ENCODE peak calls at places on chromosomes 5 and 9, in eight cellular contexts. One of them, this sample, is unnamed.

GRCh38 chr5:104914536-104915070 is 1352.0 kb upstream of the NUDT12 start:
- DNase-seq in sigmoid colon: no peak
- DNase-seq in heart right ventricle: no peak
- DNase-seq in tibial nerve: no peak
- DNase-seq in tibial artery: no peak
- DNase-seq in left ventricle myocardium inferior: no peak
- DNase-seq in DND-41: no peak
- DNase-seq in stomach: no peak
- DNase-seq in this sample: no peak

GRCh38 chr5:54234304-54234938 is 76.0 kb downstream of the ARL15 start:
- DNase-seq in sigmoid colon: no peak
- DNase-seq in heart right ventricle: no peak
- DNase-seq in tibial nerve: no peak
- DNase-seq in tibial artery: no peak
- DNase-seq in left ventricle myocardium inferior: no peak
- DNase-seq in DND-41: no peak
- DNase-seq in stomach: no peak
- DNase-seq in this sample: no peak

GRCh38 chr5:56026863-56027300 is 32.1 kb upstream of the IL6ST start:
- DNase-seq in sigmoid colon: no peak
- DNase-seq in heart right ventricle: no peak
- DNase-seq in tibial nerve: no peak
- DNase-seq in tibial artery: no peak
- DNase-seq in left ventricle myocardium inferior: no peak
- DNase-seq in DND-41: no peak
- DNase-seq in stomach: no peak
- DNase-seq in this sample: no peak

GRCh38 chr5:158119852-158120708 is 261.1 kb upstream of the CLINT1 start:
- DNase-seq in sigmoid colon: no peak
- DNase-seq in heart right ventricle: no peak
- DNase-seq in tibial nerve: no peak
- DNase-seq in tibial artery: no peak
- DNase-seq in left ventricle myocardium inferior: no peak
- DNase-seq in DND-41: peak; percentile 25
- DNase-seq in stomach: no peak
- DNase-seq in this sample: no peak

GRCh38 chr5:34535944-34536628 is 120.0 kb upstream of the RAI14 start:
- DNase-seq in sigmoid colon: no peak
- DNase-seq in heart right ventricle: no peak
- DNase-seq in tibial nerve: no peak
- DNase-seq in tibial artery: no peak
- DNase-seq in left ventricle myocardium inferior: no peak
- DNase-seq in DND-41: no peak
- DNase-seq in stomach: no peak
- DNase-seq in this sample: no peak

GRCh38 chr5:36877667-36878420 is 1.3 kb downstream of the NIPBL start:
- DNase-seq in sigmoid colon: no peak
- DNase-seq in heart right ventricle: no peak
- DNase-seq in tibial nerve: no peak
- DNase-seq in tibial artery: no peak
- DNase-seq in left ventricle myocardium inferior: no peak
- DNase-seq in DND-41: no peak
- DNase-seq in stomach: no peak
- DNase-seq in this sample: no peak

GRCh38 chr9:19408693-19409405 is at the start of gene ACER2:
- DNase-seq in sigmoid colon: peak; percentile 96
- DNase-seq in heart right ventricle: peak; percentile 98
- DNase-seq in tibial nerve: peak; percentile 93
- DNase-seq in tibial artery: peak; percentile 98
- DNase-seq in left ventricle myocardium inferior: peak; percentile 96
- DNase-seq in DND-41: peak; percentile 95
- DNase-seq in stomach: peak; percentile 98
- DNase-seq in this sample: peak; percentile 97

GRCh38 chr9:15087031-15087417 is 176.8 kb upstream of the FREM1 start:
- DNase-seq in sigmoid colon: no peak
- DNase-seq in heart right ventricle: no peak
- DNase-seq in tibial nerve: no peak
- DNase-seq in tibial artery: no peak
- DNase-seq in left ventricle myocardium inferior: no peak
- DNase-seq in DND-41: no peak
- DNase-seq in stomach: no peak
- DNase-seq in this sample: no peak

GRCh38 chr9:125912261-125912660 is 165.1 kb downstream of the PBX3 start:
- DNase-seq in sigmoid colon: no peak
- DNase-seq in heart right ventricle: no peak
- DNase-seq in tibial nerve: no peak
- DNase-seq in tibial artery: no peak
- DNase-seq in left ventricle myocardium inferior: no peak
- DNase-seq in DND-41: no peak
- DNase-seq in stomach: no peak
- DNase-seq in this sample: no peak

GRCh38 chr9:79480639-79481038 is 91.1 kb upstream of the TLE4 start:
- DNase-seq in sigmoid colon: no peak
- DNase-seq in heart right ventricle: no peak
- DNase-seq in tibial nerve: no peak
- DNase-seq in tibial artery: no peak
- DNase-seq in left ventricle myocardium inferior: no peak
- DNase-seq in DND-41: no peak
- DNase-seq in stomach: no peak
- DNase-seq in this sample: no peak

GRCh38 chr5:131221888-131222287 is 42.0 kb upstream of the CDC42SE2 start:
- DNase-seq in sigmoid colon: no peak
- DNase-seq in heart right ventricle: no peak
- DNase-seq in tibial nerve: no peak
- DNase-seq in tibial artery: no peak
- DNase-seq in left ventricle myocardium inferior: no peak
- DNase-seq in DND-41: no peak
- DNase-seq in stomach: no peak
- DNase-seq in this sample: no peak

GRCh38 chr9:69380811-69381210 is 55.8 kb downstream of the ENTREP1 start:
- DNase-seq in sigmoid colon: no peak
- DNase-seq in heart right ventricle: no peak
- DNase-seq in tibial nerve: no peak
- DNase-seq in tibial artery: no peak
- DNase-seq in left ventricle myocardium inferior: no peak
- DNase-seq in DND-41: no peak
- DNase-seq in stomach: no peak
- DNase-seq in this sample: no peak

GRCh38 chr5:132747693-132748440 is 641 bp downstream of the CCNI2 start:
- DNase-seq in sigmoid colon: no peak
- DNase-seq in heart right ventricle: no peak
- DNase-seq in tibial nerve: no peak
- DNase-seq in tibial artery: no peak
- DNase-seq in left ventricle myocardium inferior: no peak
- DNase-seq in DND-41: no peak
- DNase-seq in stomach: peak; percentile 46
- DNase-seq in this sample: no peak

GRCh38 chr5:67021522-67022316 is 174.9 kb downstream of the CD180 start:
- DNase-seq in sigmoid colon: no peak
- DNase-seq in heart right ventricle: no peak
- DNase-seq in tibial nerve: no peak
- DNase-seq in tibial artery: no peak
- DNase-seq in left ventricle myocardium inferior: no peak
- DNase-seq in DND-41: no peak
- DNase-seq in stomach: no peak
- DNase-seq in this sample: no peak

GRCh38 chr5:168086104-168086610 is 205.3 kb upstream of the WWC1 start:
- DNase-seq in sigmoid colon: peak; percentile 80
- DNase-seq in heart right ventricle: no peak
- DNase-seq in tibial nerve: no peak
- DNase-seq in tibial artery: no peak
- DNase-seq in left ventricle myocardium inferior: no peak
- DNase-seq in DND-41: no peak
- DNase-seq in stomach: no peak
- DNase-seq in this sample: no peak

GRCh38 chr5:172418847-172419810 is 35.2 kb downstream of the SH3PXD2B start:
- DNase-seq in sigmoid colon: peak; percentile 89
- DNase-seq in heart right ventricle: no peak
- DNase-seq in tibial nerve: peak; percentile 53
- DNase-seq in tibial artery: no peak
- DNase-seq in left ventricle myocardium inferior: peak; percentile 55
- DNase-seq in DND-41: no peak
- DNase-seq in stomach: no peak
- DNase-seq in this sample: no peak

GRCh38 chr5:173515526-173515925 is 100.9 kb downstream of the BOD1 start:
- DNase-seq in sigmoid colon: no peak
- DNase-seq in heart right ventricle: no peak
- DNase-seq in tibial nerve: no peak
- DNase-seq in tibial artery: no peak
- DNase-seq in left ventricle myocardium inferior: no peak
- DNase-seq in DND-41: no peak
- DNase-seq in stomach: no peak
- DNase-seq in this sample: no peak

GRCh38 chr5:81234299-81234698 is 1.2 kb downstream of the CKMT2 start:
- DNase-seq in sigmoid colon: no peak
- DNase-seq in heart right ventricle: no peak
- DNase-seq in tibial nerve: no peak
- DNase-seq in tibial artery: no peak
- DNase-seq in left ventricle myocardium inferior: no peak
- DNase-seq in DND-41: no peak
- DNase-seq in stomach: no peak
- DNase-seq in this sample: no peak

GRCh38 chr5:81232449-81233079 is 558 bp upstream of the CKMT2 start:
- DNase-seq in sigmoid colon: peak; percentile 82
- DNase-seq in heart right ventricle: peak; percentile 76
- DNase-seq in tibial nerve: no peak
- DNase-seq in tibial artery: peak; percentile 96
- DNase-seq in left ventricle myocardium inferior: peak; percentile 85
- DNase-seq in DND-41: no peak
- DNase-seq in stomach: no peak
- DNase-seq in this sample: no peak

GRCh38 chr5:81234801-81235200 is 1.7 kb downstream of the CKMT2 start:
- DNase-seq in sigmoid colon: no peak
- DNase-seq in heart right ventricle: peak; percentile 39
- DNase-seq in tibial nerve: no peak
- DNase-seq in tibial artery: no peak
- DNase-seq in left ventricle myocardium inferior: peak; percentile 54
- DNase-seq in DND-41: peak; percentile 72
- DNase-seq in stomach: no peak
- DNase-seq in this sample: no peak

GRCh38 chr5:81235287-81236072 is 2.4 kb downstream of the CKMT2 start:
- DNase-seq in sigmoid colon: no peak
- DNase-seq in heart right ventricle: peak; percentile 29
- DNase-seq in tibial nerve: no peak
- DNase-seq in tibial artery: peak; percentile 84
- DNase-seq in left ventricle myocardium inferior: peak; percentile 55
- DNase-seq in DND-41: no peak
- DNase-seq in stomach: no peak
- DNase-seq in this sample: no peak

GRCh38 chr5:81233080-81233634 is at the start of gene CKMT2:
- DNase-seq in sigmoid colon: peak; percentile 86
- DNase-seq in heart right ventricle: peak; percentile 88
- DNase-seq in tibial nerve: peak; percentile 33
- DNase-seq in tibial artery: peak; percentile 94
- DNase-seq in left ventricle myocardium inferior: peak; percentile 91
- DNase-seq in DND-41: no peak
- DNase-seq in stomach: peak; percentile 84
- DNase-seq in this sample: peak; percentile 89
- H3K4me3 ChIP-seq in sigmoid colon: peak within 1 kb of the TSS; percentile 15
- H3K4me3 ChIP-seq in heart right ventricle: peak within 1 kb of the TSS; percentile 44
- H3K4me3 ChIP-seq in tibial nerve: no peak within 1 kb of the TSS
- H3K4me3 ChIP-seq in tibial artery: peak within 1 kb of the TSS; percentile 54
- H3K4me3 ChIP-seq in left ventricle myocardium inferior: peak within 1 kb of the TSS; percentile 70
- H3K4me3 ChIP-seq in DND-41: no peak within 1 kb of the TSS
- H3K4me3 ChIP-seq in stomach: peak within 1 kb of the TSS; percentile 40
- H3K4me3 ChIP-seq in this sample: peak within 1 kb of the TSS; percentile 31

DNA sequence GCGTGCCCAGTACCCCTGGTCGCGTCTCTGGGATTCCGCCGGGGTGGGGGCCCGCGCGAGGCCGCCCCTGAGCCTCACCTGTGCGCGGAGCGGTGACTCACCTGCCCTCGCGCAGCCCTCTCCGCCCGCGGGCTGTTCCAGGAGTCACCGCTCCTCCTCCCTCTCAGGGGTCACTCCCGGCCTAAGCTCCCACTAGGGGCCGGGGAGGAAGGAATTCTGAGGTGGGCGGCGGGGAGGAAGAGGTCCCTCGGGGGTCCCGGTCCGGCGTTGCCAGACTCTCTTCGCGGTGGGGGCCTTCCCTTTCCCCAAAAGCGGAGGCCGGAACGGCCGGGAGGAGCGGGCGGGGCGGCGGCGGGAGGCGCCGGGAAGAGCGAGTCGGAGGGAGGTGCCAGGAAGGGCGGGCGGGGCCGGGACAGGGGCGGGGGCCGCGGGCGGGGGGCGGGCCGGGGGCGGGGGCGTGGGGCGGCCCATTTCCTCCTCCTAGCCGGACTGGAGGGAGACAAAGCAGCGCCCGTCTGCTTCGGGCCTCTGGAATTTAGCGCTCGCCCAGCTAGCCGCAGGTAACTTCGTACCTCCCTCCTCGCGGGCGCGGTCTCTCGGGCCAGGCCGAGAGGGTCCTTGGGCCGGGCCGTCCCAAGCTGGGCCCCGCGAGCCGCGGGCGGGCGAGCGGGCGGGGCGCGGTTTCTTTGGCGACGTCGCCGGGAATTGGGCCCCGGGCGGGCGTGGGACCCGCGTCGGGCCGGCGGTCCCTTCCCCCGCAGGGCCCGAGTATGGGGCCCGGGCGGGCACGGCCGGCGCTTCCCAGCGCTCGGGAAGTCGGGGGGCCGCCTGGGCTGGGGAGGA is at the start of gene CTNNA1:
- DNase-seq in sigmoid colon: peak; percentile 89
- DNase-seq in heart right ventricle: peak; percentile 88
- DNase-seq in tibial nerve: peak; percentile 66
- DNase-seq in tibial artery: peak; percentile 90
- DNase-seq in left ventricle myocardium inferior: peak; percentile 85
- DNase-seq in DND-41: no peak
- DNase-seq in stomach: peak; percentile 82
- DNase-seq in this sample: peak; percentile 91
- TF ChIP-seq CTCF in sigmoid colon: no peak
- TF ChIP-seq CTCF in heart right ventricle: no peak
- TF ChIP-seq CTCF in tibial nerve: no peak
- TF ChIP-seq CTCF in tibial artery: no peak
- TF ChIP-seq CTCF in left ventricle myocardium inferior: no peak
- TF ChIP-seq CTCF in DND-41: no peak
- TF ChIP-seq CTCF in stomach: no peak
- TF ChIP-seq CTCF in this sample: no peak

DNA sequence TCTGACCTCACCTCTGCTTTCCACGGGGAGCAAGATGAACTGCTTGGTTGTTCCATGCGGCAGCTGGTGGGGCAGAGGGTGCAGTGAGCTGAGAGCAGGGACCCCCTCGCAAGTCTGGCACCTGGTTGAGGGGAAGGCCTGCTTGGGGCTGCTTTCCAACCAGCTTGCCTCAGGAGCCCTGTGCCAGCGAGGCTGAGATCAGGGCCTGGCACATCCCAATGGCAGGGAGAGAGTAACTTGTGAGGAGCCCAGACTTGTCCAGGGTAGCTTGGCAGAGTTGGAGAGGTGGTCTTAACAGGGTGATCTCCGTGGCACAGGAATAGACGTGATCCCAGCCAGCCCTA is 68.9 kb downstream of the IQGAP2 start:
- DNase-seq in sigmoid colon: no peak
- DNase-seq in heart right ventricle: no peak
- DNase-seq in tibial nerve: no peak
- DNase-seq in tibial artery: no peak
- DNase-seq in left ventricle myocardium inferior: no peak
- DNase-seq in DND-41: no peak
- DNase-seq in stomach: no peak
- DNase-seq in this sample: no peak
- H3K4me3 ChIP-seq in sigmoid colon: no peak overlapping the region
- H3K4me3 ChIP-seq in heart right ventricle: no peak overlapping the region
- H3K4me3 ChIP-seq in tibial nerve: no peak overlapping the region
- H3K4me3 ChIP-seq in tibial artery: no peak overlapping the region
- H3K4me3 ChIP-seq in left ventricle myocardium inferior: no peak overlapping the region
- H3K4me3 ChIP-seq in DND-41: no peak overlapping the region
- H3K4me3 ChIP-seq in stomach: no peak overlapping the region
- H3K4me3 ChIP-seq in this sample: no peak overlapping the region

GRCh38 chr5:522899-523657 is 1.2 kb downstream of the SLC9A3 start:
- DNase-seq in sigmoid colon: no peak
- DNase-seq in heart right ventricle: no peak
- DNase-seq in tibial nerve: no peak
- DNase-seq in tibial artery: no peak
- DNase-seq in left ventricle myocardium inferior: no peak
- DNase-seq in DND-41: no peak
- DNase-seq in stomach: peak; percentile 38
- DNase-seq in this sample: no peak
- TF ChIP-seq CTCF in sigmoid colon: no peak
- TF ChIP-seq CTCF in heart right ventricle: no peak
- TF ChIP-seq CTCF in tibial nerve: no peak
- TF ChIP-seq CTCF in tibial artery: no peak
- TF ChIP-seq CTCF in left ventricle myocardium inferior: no peak
- TF ChIP-seq CTCF in DND-41: no peak
- TF ChIP-seq CTCF in stomach: no peak
- TF ChIP-seq CTCF in this sample: no peak

This sample was measured in upper lobe of right lung.